ENCODE peak calls at places on chromosomes 5 and 9, in nine cellular contexts. One of them, this sample, is unnamed.

GRCh38 chr5:175520873-175521272 is 42.5 kb downstream of the SFXN1 start:
- DNase-seq in neuronal stem cell: no peak
- DNase-seq in uterus: no peak
- DNase-seq in hepatic stellate cell: no peak
- DNase-seq in KBM-7: no peak
- DNase-seq in T follicular helper cell: no peak
- DNase-seq in ecto neural progenitor cell: no peak
- DNase-seq in A549: no peak
- DNase-seq in fibroblast of the aortic adventitia: no peak
- DNase-seq in this sample: no peak

GRCh38 chr9:111860443-111860842 is 36.2 kb upstream of the UGCG start:
- DNase-seq in KBM-7: no peak
- DNase-seq in A549: no peak
- DNase-seq in uterus: no peak
- DNase-seq in ecto neural progenitor cell: no peak
- DNase-seq in fibroblast of the aortic adventitia: no peak
- DNase-seq in hepatic stellate cell: no peak
- DNase-seq in neuronal stem cell: no peak
- DNase-seq in T follicular helper cell: no peak
- DNase-seq in this sample: no peak

GRCh38 chr9:23219471-23219870 is 606.6 kb downstream of the ELAVL2 start:
- DNase-seq in A549: no peak
- DNase-seq in T follicular helper cell: no peak
- DNase-seq in neuronal stem cell: no peak
- DNase-seq in uterus: no peak
- DNase-seq in fibroblast of the aortic adventitia: no peak
- DNase-seq in KBM-7: no peak
- DNase-seq in hepatic stellate cell: no peak
- DNase-seq in ecto neural progenitor cell: no peak
- DNase-seq in this sample: no peak

GRCh38 chr5:38765461-38765861 is 80.4 kb upstream of the OSMR start:
- DNase-seq in ecto neural progenitor cell: no peak
- DNase-seq in neuronal stem cell: no peak
- DNase-seq in KBM-7: no peak
- DNase-seq in uterus: no peak
- DNase-seq in fibroblast of the aortic adventitia: peak
- DNase-seq in hepatic stellate cell: peak
- DNase-seq in A549: no peak
- DNase-seq in T follicular helper cell: no peak
- DNase-seq in this sample: no peak

GRCh38 chr5:41445937-41446563 is 64.4 kb downstream of the PLCXD3 start:
- DNase-seq in A549: no peak
- DNase-seq in fibroblast of the aortic adventitia: peak
- DNase-seq in hepatic stellate cell: no peak
- DNase-seq in ecto neural progenitor cell: no peak
- DNase-seq in uterus: no peak
- DNase-seq in T follicular helper cell: no peak
- DNase-seq in KBM-7: no peak
- DNase-seq in neuronal stem cell: no peak
- DNase-seq in this sample: no peak

GRCh38 chr9:14616188-14616982 is 76.8 kb downstream of the ZDHHC21 start:
- DNase-seq in neuronal stem cell: peak
- DNase-seq in uterus: no peak
- DNase-seq in ecto neural progenitor cell: no peak
- DNase-seq in KBM-7: peak
- DNase-seq in fibroblast of the aortic adventitia: peak
- DNase-seq in T follicular helper cell: no peak
- DNase-seq in hepatic stellate cell: peak
- DNase-seq in A549: peak
- DNase-seq in this sample: no peak

GRCh38 chr5:1152156-1152555 is 40.3 kb upstream of the SLC12A7 start:
- DNase-seq in hepatic stellate cell: no peak
- DNase-seq in fibroblast of the aortic adventitia: no peak
- DNase-seq in ecto neural progenitor cell: no peak
- DNase-seq in A549: no peak
- DNase-seq in T follicular helper cell: no peak
- DNase-seq in uterus: no peak
- DNase-seq in neuronal stem cell: no peak
- DNase-seq in KBM-7: no peak
- DNase-seq in this sample: no peak

GRCh38 chr5:176466245-176466871 is 18.2 kb downstream of the FAF2 start:
- DNase-seq in uterus: no peak
- DNase-seq in hepatic stellate cell: no peak
- DNase-seq in neuronal stem cell: no peak
- DNase-seq in T follicular helper cell: no peak
- DNase-seq in A549: no peak
- DNase-seq in ecto neural progenitor cell: no peak
- DNase-seq in KBM-7: peak
- DNase-seq in fibroblast of the aortic adventitia: peak
- DNase-seq in this sample: no peak

GRCh38 chr5:54701179-54701578 is 183.6 kb downstream of the SNX18 start:
- DNase-seq in T follicular helper cell: no peak
- DNase-seq in ecto neural progenitor cell: no peak
- DNase-seq in neuronal stem cell: no peak
- DNase-seq in hepatic stellate cell: peak
- DNase-seq in uterus: peak
- DNase-seq in fibroblast of the aortic adventitia: peak
- DNase-seq in A549: peak
- DNase-seq in KBM-7: no peak
- DNase-seq in this sample: no peak

GRCh38 chr5:78758169-78758839 is 109.7 kb upstream of the LHFPL2 start:
- DNase-seq in T follicular helper cell: no peak
- DNase-seq in A549: no peak
- DNase-seq in neuronal stem cell: no peak
- DNase-seq in fibroblast of the aortic adventitia: peak
- DNase-seq in KBM-7: no peak
- DNase-seq in ecto neural progenitor cell: no peak
- DNase-seq in uterus: no peak
- DNase-seq in hepatic stellate cell: no peak
- DNase-seq in this sample: no peak

GRCh38 chr5:128572546-128573339 is 34.7 kb upstream of the FBN2 start:
- DNase-seq in A549: no peak
- DNase-seq in ecto neural progenitor cell: no peak
- DNase-seq in hepatic stellate cell: no peak
- DNase-seq in KBM-7: no peak
- DNase-seq in uterus: no peak
- DNase-seq in neuronal stem cell: no peak
- DNase-seq in fibroblast of the aortic adventitia: peak
- DNase-seq in T follicular helper cell: no peak
- DNase-seq in this sample: no peak

GRCh38 chr5:172107606-172108005 is 80.4 kb downstream of the STK10 start:
- DNase-seq in ecto neural progenitor cell: no peak
- DNase-seq in KBM-7: peak
- DNase-seq in neuronal stem cell: no peak
- DNase-seq in hepatic stellate cell: peak
- DNase-seq in fibroblast of the aortic adventitia: peak
- DNase-seq in uterus: no peak
- DNase-seq in T follicular helper cell: no peak
- DNase-seq in A549: peak
- DNase-seq in this sample: no peak

GRCh38 chr9:6334305-6334704 is 6.1 kb downstream of the TPD52L3 start:
- DNase-seq in fibroblast of the aortic adventitia: no peak
- DNase-seq in neuronal stem cell: no peak
- DNase-seq in A549: no peak
- DNase-seq in KBM-7: no peak
- DNase-seq in ecto neural progenitor cell: no peak
- DNase-seq in hepatic stellate cell: no peak
- DNase-seq in T follicular helper cell: no peak
- DNase-seq in uterus: no peak
- DNase-seq in this sample: no peak

This sample was measured in progenitor cell of endocrine pancreas.